ENCODE peak calls at places on chromosomes 4 and X, in eight cellular contexts. One of them, this sample, is unnamed.

GRCh38 chrX:126552313-126553022 is at the start of gene DCAF12L1:
- DNase-seq in brain microvascular endothelial cell: no peak
- DNase-seq in SK-N-SH: no peak
- DNase-seq in neural progenitor cell: peak; percentile 48
- DNase-seq in neuronal stem cell: peak; percentile 0
- DNase-seq in GM23248: no peak
- DNase-seq in IMR-90: no peak
- DNase-seq in MM.1S: no peak
- DNase-seq in this sample: no peak

GRCh38 chr4:65791807-65792308 is 121.6 kb upstream of the EPHA5 start:
- DNase-seq in GM23248: peak; percentile 15
- DNase-seq in neuronal stem cell: peak; percentile 6
- DNase-seq in neural progenitor cell: peak; percentile 11
- DNase-seq in MM.1S: peak; percentile 80
- DNase-seq in brain microvascular endothelial cell: peak; percentile 14
- DNase-seq in SK-N-SH: no peak
- DNase-seq in IMR-90: no peak
- DNase-seq in this sample: no peak

GRCh38 chr4:26809811-26810210 is 50.8 kb upstream of the STIM2 start:
- DNase-seq in SK-N-SH: no peak
- DNase-seq in neural progenitor cell: no peak
- DNase-seq in MM.1S: no peak
- DNase-seq in GM23248: no peak
- DNase-seq in IMR-90: no peak
- DNase-seq in brain microvascular endothelial cell: no peak
- DNase-seq in neuronal stem cell: no peak
- DNase-seq in this sample: no peak

GRCh38 chrX:12991575-12991974 is 16.7 kb downstream of the TMSB4X start:
- DNase-seq in brain microvascular endothelial cell: no peak
- DNase-seq in MM.1S: no peak
- DNase-seq in neural progenitor cell: no peak
- DNase-seq in GM23248: no peak
- DNase-seq in IMR-90: no peak
- DNase-seq in SK-N-SH: no peak
- DNase-seq in neuronal stem cell: no peak
- DNase-seq in this sample: no peak

GRCh38 chrX:113400193-113400704 is 559.6 kb upstream of the AMOT start:
- DNase-seq in brain microvascular endothelial cell: no peak
- DNase-seq in GM23248: peak; percentile 24
- DNase-seq in SK-N-SH: no peak
- DNase-seq in IMR-90: no peak
- DNase-seq in neuronal stem cell: no peak
- DNase-seq in neural progenitor cell: peak; percentile 25
- DNase-seq in MM.1S: no peak
- DNase-seq in this sample: no peak

GRCh38 chr4:25792200-25792791 is 70.5 kb downstream of the SEL1L3 start:
- DNase-seq in MM.1S: no peak
- DNase-seq in IMR-90: no peak
- DNase-seq in brain microvascular endothelial cell: no peak
- DNase-seq in neuronal stem cell: no peak
- DNase-seq in GM23248: peak; percentile 23
- DNase-seq in SK-N-SH: peak; percentile 50
- DNase-seq in neural progenitor cell: peak; percentile 46
- DNase-seq in this sample: no peak

GRCh38 chr4:133668061-133668851 is 519.2 kb downstream of the PCDH10 start:
- DNase-seq in brain microvascular endothelial cell: no peak
- DNase-seq in GM23248: no peak
- DNase-seq in neural progenitor cell: peak; percentile 62
- DNase-seq in neuronal stem cell: no peak
- DNase-seq in SK-N-SH: no peak
- DNase-seq in MM.1S: peak; percentile 40
- DNase-seq in IMR-90: no peak
- DNase-seq in this sample: no peak

GRCh38 chr4:174763454-174764104 is 65.5 kb downstream of the GLRA3 start:
- DNase-seq in neuronal stem cell: no peak
- DNase-seq in brain microvascular endothelial cell: no peak
- DNase-seq in neural progenitor cell: no peak
- DNase-seq in SK-N-SH: no peak
- DNase-seq in IMR-90: no peak
- DNase-seq in GM23248: peak; percentile 10
- DNase-seq in MM.1S: no peak
- DNase-seq in this sample: no peak

GRCh38 chr4:87559090-87559837 is 30.1 kb upstream of the SPARCL1 start:
- DNase-seq in neural progenitor cell: peak; percentile 51
- DNase-seq in GM23248: no peak
- DNase-seq in SK-N-SH: peak; percentile 40
- DNase-seq in MM.1S: peak; percentile 95
- DNase-seq in brain microvascular endothelial cell: no peak
- DNase-seq in IMR-90: no peak
- DNase-seq in neuronal stem cell: peak; percentile 14
- DNase-seq in this sample: peak; percentile 22

GRCh38 chr4:124092101-124093057 is 620.2 kb downstream of the ANKRD50 start:
- DNase-seq in neuronal stem cell: no peak
- DNase-seq in GM23248: no peak
- DNase-seq in brain microvascular endothelial cell: no peak
- DNase-seq in neural progenitor cell: no peak
- DNase-seq in IMR-90: no peak
- DNase-seq in SK-N-SH: no peak
- DNase-seq in MM.1S: no peak
- DNase-seq in this sample: no peak

GRCh38 chr4:173793937-173794510 is 264.0 kb upstream of the HAND2 start:
- DNase-seq in neural progenitor cell: no peak
- DNase-seq in IMR-90: peak; percentile 78
- DNase-seq in GM23248: peak; percentile 5
- DNase-seq in SK-N-SH: no peak
- DNase-seq in neuronal stem cell: no peak
- DNase-seq in MM.1S: no peak
- DNase-seq in brain microvascular endothelial cell: no peak
- DNase-seq in this sample: no peak

GRCh38 chr4:150379454-150379853 is 202.5 kb upstream of the MAB21L2 start:
- DNase-seq in SK-N-SH: no peak
- DNase-seq in neuronal stem cell: no peak
- DNase-seq in GM23248: peak; percentile 58
- DNase-seq in IMR-90: peak; percentile 64
- DNase-seq in brain microvascular endothelial cell: peak; percentile 48
- DNase-seq in MM.1S: no peak
- DNase-seq in neural progenitor cell: no peak
- DNase-seq in this sample: no peak

GRCh38 chr4:102824398-102824797 is 3.0 kb downstream of the UBE2D3 start:
- DNase-seq in brain microvascular endothelial cell: no peak
- DNase-seq in MM.1S: no peak
- DNase-seq in GM23248: peak; percentile 36
- DNase-seq in neuronal stem cell: no peak
- DNase-seq in IMR-90: peak; percentile 15
- DNase-seq in SK-N-SH: no peak
- DNase-seq in neural progenitor cell: no peak
- DNase-seq in this sample: no peak

GRCh38 chr4:7328162-7328912 is 106.4 kb downstream of the PSAPL1 start:
- DNase-seq in SK-N-SH: no peak
- DNase-seq in brain microvascular endothelial cell: no peak
- DNase-seq in IMR-90: no peak
- DNase-seq in MM.1S: no peak
- DNase-seq in neural progenitor cell: no peak
- DNase-seq in GM23248: no peak
- DNase-seq in neuronal stem cell: no peak
- DNase-seq in this sample: no peak

GRCh38 chr4:128107766-128108165 is 46.7 kb downstream of the LARP1B start:
- DNase-seq in brain microvascular endothelial cell: peak; percentile 57
- DNase-seq in GM23248: peak; percentile 14
- DNase-seq in neural progenitor cell: no peak
- DNase-seq in neuronal stem cell: no peak
- DNase-seq in MM.1S: no peak
- DNase-seq in IMR-90: peak; percentile 83
- DNase-seq in SK-N-SH: no peak
- DNase-seq in this sample: no peak

GRCh38 chrX:103531002-103531401 is 11.7 kb upstream of the RAB40A start:
- DNase-seq in SK-N-SH: no peak
- DNase-seq in GM23248: peak; percentile 85
- DNase-seq in MM.1S: no peak
- DNase-seq in neural progenitor cell: no peak
- DNase-seq in IMR-90: peak; percentile 92
- DNase-seq in neuronal stem cell: no peak
- DNase-seq in brain microvascular endothelial cell: peak; percentile 77
- DNase-seq in this sample: no peak

GRCh38 chrX:13180807-13181206 is 136.4 kb upstream of the FAM9C start:
- DNase-seq in brain microvascular endothelial cell: peak; percentile 3
- DNase-seq in GM23248: peak; percentile 52
- DNase-seq in MM.1S: no peak
- DNase-seq in neural progenitor cell: no peak
- DNase-seq in neuronal stem cell: no peak
- DNase-seq in IMR-90: peak; percentile 49
- DNase-seq in SK-N-SH: no peak
- DNase-seq in this sample: no peak

GRCh38 chrX:39654183-39654925 is 443.4 kb downstream of the BCOR start:
- DNase-seq in brain microvascular endothelial cell: no peak
- DNase-seq in SK-N-SH: peak; percentile 39
- DNase-seq in MM.1S: no peak
- DNase-seq in GM23248: no peak
- DNase-seq in IMR-90: no peak
- DNase-seq in neuronal stem cell: no peak
- DNase-seq in neural progenitor cell: peak; percentile 66
- DNase-seq in this sample: no peak

GRCh38 chr4:26736621-26737020 is 124.0 kb upstream of the STIM2 start:
- DNase-seq in GM23248: peak; percentile 43
- DNase-seq in brain microvascular endothelial cell: no peak
- DNase-seq in IMR-90: peak; percentile 77
- DNase-seq in SK-N-SH: no peak
- DNase-seq in neuronal stem cell: no peak
- DNase-seq in MM.1S: no peak
- DNase-seq in neural progenitor cell: no peak
- DNase-seq in this sample: no peak

GRCh38 chr4:110289601-110290100 is 91.2 kb upstream of the ELOVL6 start:
- DNase-seq in MM.1S: no peak
- DNase-seq in SK-N-SH: no peak
- DNase-seq in neural progenitor cell: no peak
- DNase-seq in IMR-90: no peak
- DNase-seq in GM23248: no peak
- DNase-seq in brain microvascular endothelial cell: no peak
- DNase-seq in neuronal stem cell: no peak
- DNase-seq in this sample: no peak

GRCh38 chrX:137033774-137034507 is at the start of gene GPR101:
- DNase-seq in neural progenitor cell: peak; percentile 59
- DNase-seq in GM23248: peak; percentile 13
- DNase-seq in brain microvascular endothelial cell: no peak
- DNase-seq in MM.1S: no peak
- DNase-seq in IMR-90: no peak
- DNase-seq in neuronal stem cell: no peak
- DNase-seq in SK-N-SH: peak; percentile 45
- DNase-seq in this sample: no peak

GRCh38 chrX:71144651-71145050 is at the start of gene NLGN3:
- DNase-seq in brain microvascular endothelial cell: no peak
- DNase-seq in GM23248: peak; percentile 15
- DNase-seq in SK-N-SH: peak; percentile 73
- DNase-seq in MM.1S: no peak
- DNase-seq in IMR-90: no peak
- DNase-seq in neural progenitor cell: peak; percentile 63
- DNase-seq in neuronal stem cell: no peak
- DNase-seq in this sample: no peak
- H3K4me3 ChIP-seq in brain microvascular endothelial cell: peak within 1 kb of the TSS; percentile 24
- H3K4me3 ChIP-seq in GM23248: peak within 1 kb of the TSS; percentile 15
- H3K4me3 ChIP-seq in SK-N-SH: peak within 1 kb of the TSS; percentile 32
- H3K4me3 ChIP-seq in MM.1S: no peak within 1 kb of the TSS
- H3K4me3 ChIP-seq in IMR-90: no peak within 1 kb of the TSS
- H3K4me3 ChIP-seq in neural progenitor cell: peak within 1 kb of the TSS; percentile 68
- H3K4me3 ChIP-seq in neuronal stem cell: peak within 1 kb of the TSS; percentile 48
- H3K4me3 ChIP-seq in this sample: peak within 1 kb of the TSS; percentile 23

DNA sequence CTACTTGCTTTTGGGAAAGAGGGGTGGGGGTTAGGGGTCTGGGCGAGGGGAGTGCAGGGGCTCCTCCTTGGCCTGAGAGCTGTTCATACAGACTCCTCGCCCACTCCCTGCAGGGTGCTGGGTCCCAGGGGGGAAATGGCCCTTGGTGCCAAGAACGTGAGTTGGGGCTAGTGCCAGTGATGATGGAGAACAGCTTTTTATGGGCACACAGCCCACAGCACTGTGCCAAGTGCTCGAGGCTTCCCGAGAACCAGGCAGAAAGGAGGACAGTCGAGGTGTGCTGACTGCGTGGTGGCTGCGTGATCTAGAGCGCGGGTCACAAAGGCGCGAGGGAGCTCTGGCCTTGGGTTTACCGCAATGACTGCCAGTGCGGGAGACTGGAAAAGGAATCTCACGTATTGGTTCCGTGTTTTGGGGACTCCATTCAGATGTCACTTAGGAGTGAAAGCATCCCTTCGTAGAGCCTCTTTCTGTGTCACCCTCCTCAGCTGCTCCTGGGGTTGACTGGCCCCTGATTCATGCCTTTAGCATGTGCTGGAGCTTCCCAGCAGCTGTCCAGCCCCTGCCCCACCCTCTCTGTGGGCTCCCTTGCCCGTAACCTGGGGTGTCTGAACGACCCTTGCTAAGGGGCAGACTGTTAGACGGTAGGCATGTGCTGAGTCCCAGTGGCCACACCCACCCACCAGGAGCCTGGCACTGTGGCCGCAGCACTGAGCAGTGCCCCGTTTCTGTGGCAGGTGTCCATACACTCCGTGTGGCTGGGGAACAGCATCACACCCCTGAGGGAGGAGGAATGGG is 20.9 kb upstream of the MSANTD1 start:
- DNase-seq in GM23248: peak; percentile 32
- DNase-seq in brain microvascular endothelial cell: no peak
- DNase-seq in neuronal stem cell: no peak
- DNase-seq in neural progenitor cell: no peak
- DNase-seq in IMR-90: peak; percentile 21
- DNase-seq in MM.1S: no peak
- DNase-seq in SK-N-SH: no peak
- DNase-seq in this sample: no peak
- H3K36me3 ChIP-seq in GM23248: peaks cover 4% of the 10 kb centered on the region
- H3K36me3 ChIP-seq in brain microvascular endothelial cell: peaks cover 49% of the 10 kb centered on the region
- H3K36me3 ChIP-seq in neuronal stem cell: peaks cover 61% of the 10 kb centered on the region
- H3K36me3 ChIP-seq in neural progenitor cell: no peaks in the 10 kb centered on the region
- H3K36me3 ChIP-seq in IMR-90: peaks cover 60% of the 10 kb centered on the region
- H3K36me3 ChIP-seq in MM.1S: peaks cover 4% of the 10 kb centered on the region
- H3K36me3 ChIP-seq in SK-N-SH: peaks cover 20% of the 10 kb centered on the region
- H3K36me3 ChIP-seq in this sample: no peaks in the 10 kb centered on the region

GRCh38 chrX:11533211-11533651 is 132.5 kb downstream of the ARHGAP6 start:
- DNase-seq in GM23248: peak; percentile 76
- DNase-seq in IMR-90: peak; percentile 89
- DNase-seq in MM.1S: peak; percentile 87
- DNase-seq in SK-N-SH: peak; percentile 60
- DNase-seq in brain microvascular endothelial cell: no peak
- DNase-seq in neural progenitor cell: peak; percentile 46
- DNase-seq in neuronal stem cell: peak; percentile 18
- DNase-seq in this sample: no peak
- H3K27ac ChIP-seq in GM23248: no peak overlapping the region
- H3K27ac ChIP-seq in IMR-90: no peak overlapping the region
- H3K27ac ChIP-seq in MM.1S: no peak overlapping the region
- H3K27ac ChIP-seq in SK-N-SH: no peak overlapping the region
- H3K27ac ChIP-seq in brain microvascular endothelial cell: no peak overlapping the region
- H3K27ac ChIP-seq in neural progenitor cell: no peak overlapping the region
- H3K27ac ChIP-seq in neuronal stem cell: no peak overlapping the region
- H3K27ac ChIP-seq in this sample: no peak overlapping the region

DNA sequence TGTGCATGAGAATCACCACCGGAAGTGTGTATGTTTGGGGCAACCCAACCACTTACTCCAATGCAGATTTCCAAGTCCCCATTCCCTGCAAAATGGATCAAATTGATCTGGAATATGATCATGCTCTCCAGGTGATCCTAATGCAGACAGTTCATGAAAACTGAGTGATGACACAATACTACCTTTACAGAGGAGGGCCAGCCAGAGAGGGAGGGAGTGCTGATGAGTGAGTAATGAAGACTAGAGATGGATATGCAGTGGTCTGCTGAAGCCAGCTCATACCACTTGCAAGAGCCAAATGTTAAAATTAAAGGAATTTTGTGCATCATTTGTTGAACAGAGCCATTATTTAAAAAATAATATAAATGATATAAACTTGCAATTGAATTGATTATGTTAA is 10.2 kb upstream of the CPE start:
- DNase-seq in MM.1S: no peak
- DNase-seq in GM23248: no peak
- DNase-seq in SK-N-SH: no peak
- DNase-seq in brain microvascular endothelial cell: no peak
- DNase-seq in neural progenitor cell: no peak
- DNase-seq in neuronal stem cell: no peak
- DNase-seq in IMR-90: no peak
- DNase-seq in this sample: no peak
- H3K4me3 ChIP-seq in MM.1S: no peak overlapping the region
- H3K4me3 ChIP-seq in GM23248: no peak overlapping the region
- H3K4me3 ChIP-seq in SK-N-SH: no peak overlapping the region
- H3K4me3 ChIP-seq in brain microvascular endothelial cell: no peak overlapping the region
- H3K4me3 ChIP-seq in neural progenitor cell: no peak overlapping the region
- H3K4me3 ChIP-seq in neuronal stem cell: no peak overlapping the region
- H3K4me3 ChIP-seq in IMR-90: no peak overlapping the region
- H3K4me3 ChIP-seq in this sample: no peak overlapping the region

This sample was measured in gastrocnemius medialis.